ENCODE peak calls at places on chromosomes 5 and 9, in five cellular contexts. A is adrenal gland, Z is gastrocnemius medialis, P is body of pancreas, O is H1. X is an unnamed sample.

GRCh38 chr5:179168636-179169035 is 108.5 kb downstream of the ZNF354C start:
- DNase-seq in A (no peak), Z (no peak), P (peak), O (no peak), X (no peak)

GRCh38 chr5:72184408-72184807 is 77.1 kb downstream of the MAP1B start:
- DNase-seq in P (no peak), Z (no peak), A (no peak), O (no peak), X (no peak)

GRCh38 chr9:74562611-74563010 is 65.5 kb downstream of the RORB start:
- DNase-seq in P (no peak), Z (no peak), O (no peak), A (no peak), X (no peak)

GRCh38 chr5:142512680-142513042 is 173.2 kb downstream of the FGF1 start:
- DNase-seq in O (no peak), P (no peak), A (peak), Z (no peak), X (peak)

GRCh38 chr9:36163049-36163839 is 5.9 kb upstream of the CCIN start:
- DNase-seq in A (peak), Z (no peak), O (peak), P (peak), X (no peak)

GRCh38 chr9:98330831-98331230 is 75.4 kb upstream of the TBC1D2 start:
- DNase-seq in Z (no peak), O (no peak), A (no peak), P (no peak), X (no peak)

GRCh38 chr5:159581502-159582249 is 251.4 kb upstream of the IL12B start:
- DNase-seq in A (peak), Z (no peak), P (peak), O (no peak), X (peak)

GRCh38 chr9:114718801-114719221 is 36.8 kb upstream of the TEX48 start:
- DNase-seq in A (no peak), Z (no peak), P (no peak), O (no peak), X (peak)

GRCh38 chr5:32443145-32443540 is 1.4 kb downstream of the ZFR start:
- DNase-seq in A (no peak), Z (no peak), O (no peak), P (no peak), X (no peak)

GRCh38 chr9:134568756-134569155 is 72.8 kb upstream of the COL5A1 start:
- DNase-seq in O (no peak), A (no peak), P (no peak), Z (no peak), X (no peak)

GRCh38 chr5:99037668-99038067 is 108.9 kb upstream of the CHD1 start:
- DNase-seq in A (no peak), O (no peak), Z (no peak), P (no peak), X (no peak)

GRCh38 chr5:172548981-172549707 is 91.9 kb upstream of the NEURL1B start:
- DNase-seq in Z (no peak), A (no peak), P (no peak), O (no peak), X (no peak)

GRCh38 chr5:173742432-173742816 is 126.0 kb upstream of the BOD1 start:
- DNase-seq in P (no peak), O (no peak), A (no peak), Z (no peak), X (no peak)

GRCh38 chr5:96142786-96143434 is 181.3 kb upstream of the ELL2 start:
- DNase-seq in P (no peak), A (no peak), Z (no peak), O (no peak), X (no peak)

GRCh38 chr5:157024213-157024959 is 34.5 kb downstream of the HAVCR1 start:
- DNase-seq in O (no peak), Z (no peak), A (no peak), P (no peak), X (no peak)

GRCh38 chr5:127562252-127562651 is 44.8 kb downstream of the PRRC1 start:
- DNase-seq in Z (no peak), A (no peak), P (no peak), O (no peak), X (no peak)

GRCh38 chr5:178403351-178403750 is 170.7 kb upstream of the PHYKPL start:
- DNase-seq in A (no peak), O (no peak), P (no peak), Z (no peak), X (no peak)

GRCh38 chr5:108415726-108416125 is 33.8 kb upstream of the FBXL17 start:
- DNase-seq in A (no peak), O (no peak), Z (no peak), P (no peak), X (no peak)

GRCh38 chr5:114449836-114450515 is 88.1 kb downstream of the KCNN2 start:
- DNase-seq in O (peak), A (peak), P (peak), Z (peak), X (peak)

GRCh38 chr5:132489871-132490483 is 596 bp downstream of the IRF1 start:
- DNase-seq in O (no peak), Z (no peak), A (peak), P (peak), X (peak)

GRCh38 chr9:33225319-33226152 is 14.4 kb upstream of the SPINK4 start:
- DNase-seq in O (no peak), P (peak), Z (peak), A (peak), X (no peak)

DNA sequence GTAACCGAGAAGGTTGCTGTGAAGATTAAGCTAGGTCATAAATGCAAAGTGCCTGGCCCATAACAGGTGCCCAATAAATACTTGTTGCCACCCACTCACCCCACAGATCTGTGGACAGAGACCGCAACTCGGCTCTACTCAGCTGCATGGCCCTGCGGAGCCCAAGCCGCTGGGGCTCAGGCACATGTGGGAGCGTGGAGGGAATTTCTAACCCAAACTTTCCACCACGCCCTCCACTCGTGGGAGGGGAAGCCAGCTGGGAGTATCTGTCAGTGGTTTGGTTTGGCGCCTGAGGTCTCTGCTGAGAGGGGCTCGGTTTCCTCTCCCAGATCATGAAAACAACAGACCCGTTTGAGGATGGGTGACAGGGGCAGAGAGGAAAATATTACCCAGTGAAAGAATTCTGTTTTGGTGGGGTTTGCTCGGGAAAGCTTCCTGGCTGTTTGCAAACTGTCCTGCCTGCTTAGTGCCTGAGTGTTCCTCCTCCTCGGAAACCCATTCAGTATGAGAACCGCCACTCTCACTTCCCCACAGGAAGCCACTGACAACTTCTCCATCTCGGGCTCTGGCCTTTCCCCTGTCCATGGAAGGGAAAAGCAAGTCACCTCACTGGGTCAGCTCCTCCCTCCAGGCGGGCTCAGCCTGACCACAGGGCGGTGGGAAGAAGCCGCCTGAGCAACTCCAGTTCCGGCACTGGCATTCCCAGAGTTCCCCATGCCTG is 60.1 kb downstream of the RGS3 start:
- DNase-seq in P (no peak), A (peak), O (no peak), Z (peak), X (no peak)
- TF ChIP-seq POLR2A in P (no peak), A (no peak), O (no peak), Z (no peak), X (no peak)

GRCh38 chr5:101062902-101063301 is 159.8 kb upstream of the ST8SIA4 start:
- DNase-seq in A (no peak), O (no peak), P (no peak), Z (no peak), X (no peak)
- TF ChIP-seq POLR2A in A (no peak), O (no peak), P (no peak), Z (no peak), X (no peak)

DNA sequence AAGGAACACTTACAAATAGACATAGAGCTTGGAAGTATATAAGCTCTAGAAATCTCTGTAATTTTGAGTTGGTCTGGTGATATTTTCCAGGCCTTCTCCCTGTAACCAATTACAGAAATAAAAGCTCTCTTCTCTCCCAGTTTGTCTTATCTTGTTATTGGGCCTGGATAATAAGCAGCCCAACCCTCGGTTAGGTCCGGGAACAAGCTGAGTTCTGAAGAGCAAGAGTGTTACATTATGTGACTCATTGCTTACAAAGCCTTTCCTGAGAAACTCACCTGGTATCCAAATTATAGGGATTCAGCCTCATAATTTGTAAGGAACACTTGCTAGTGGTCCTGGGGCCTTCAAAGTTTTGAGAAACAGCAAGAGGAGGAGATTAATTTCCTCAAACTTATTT is 1146.1 kb downstream of the CDH9 start:
- DNase-seq in A (no peak), P (no peak), O (no peak), Z (no peak), X (no peak)
- TF ChIP-seq POLR2A in A (no peak), P (no peak), O (no peak), Z (no peak), X (no peak)

GRCh38 chr5:138178516-138179276 is at the start of the genes BRD8 and KIF20A:
- DNase-seq in A (peak), O (peak), Z (peak), P (peak), X (peak)
- TF ChIP-seq POLR2A in A (peak), O (peak), Z (peak), P (no peak), X (peak)

GRCh38 chr5:432201-432927 is 10.6 kb upstream of the EXOC3 start:
- DNase-seq in A (no peak), Z (no peak), P (no peak), O (no peak), X (no peak)
- TF ChIP-seq POLR2A in A (no peak), Z (no peak), P (no peak), O (no peak), X (no peak)

X was measured in H54.